ENCODE peak calls at places on chromosomes 7 and 10, in four cellular contexts. One of them, this sample, is unnamed.

GRCh38 chr7:157276731-157277562 is 59.9 kb upstream of the DNAJB6 start:
- DNase-seq in lower lobe of right lung: no peak
- DNase-seq in aorta: peak
- DNase-seq in suprapubic skin: peak
- DNase-seq in this sample: no peak

GRCh38 chr10:124741281-124741921 is 2.8 kb downstream of the FAM53B start:
- DNase-seq in aorta: peak
- DNase-seq in lower lobe of right lung: peak
- DNase-seq in suprapubic skin: peak
- DNase-seq in this sample: peak

GRCh38 chr10:127338391-127339108 is 142.2 kb upstream of the INSYN2A start:
- DNase-seq in suprapubic skin: no peak
- DNase-seq in lower lobe of right lung: no peak
- DNase-seq in aorta: no peak
- DNase-seq in this sample: no peak

GRCh38 chr7:98619450-98620321 is 2.6 kb downstream of the NPTX2 start:
- DNase-seq in lower lobe of right lung: no peak
- DNase-seq in aorta: no peak
- DNase-seq in suprapubic skin: no peak
- DNase-seq in this sample: peak

GRCh38 chr7:131636092-131636491 is 79.7 kb upstream of the PODXL start:
- DNase-seq in aorta: no peak
- DNase-seq in suprapubic skin: no peak
- DNase-seq in lower lobe of right lung: no peak
- DNase-seq in this sample: peak

GRCh38 chr10:59877191-59877671 is 29.1 kb downstream of the CCDC6 start:
- DNase-seq in aorta: no peak
- DNase-seq in suprapubic skin: no peak
- DNase-seq in lower lobe of right lung: no peak
- DNase-seq in this sample: no peak

GRCh38 chr7:1861799-1862458 is 191.9 kb downstream of the ELFN1 start:
- DNase-seq in suprapubic skin: no peak
- DNase-seq in aorta: no peak
- DNase-seq in lower lobe of right lung: no peak
- DNase-seq in this sample: no peak

GRCh38 chr10:16854623-16855022 is 37.4 kb upstream of the RSU1 start:
- DNase-seq in aorta: no peak
- DNase-seq in lower lobe of right lung: no peak
- DNase-seq in suprapubic skin: no peak
- DNase-seq in this sample: no peak

GRCh38 chr7:67552738-67553137 is 556.1 kb downstream of the TYW1 start:
- DNase-seq in aorta: no peak
- DNase-seq in suprapubic skin: no peak
- DNase-seq in lower lobe of right lung: no peak
- DNase-seq in this sample: no peak

GRCh38 chr10:110017940-110018339 is 10.2 kb downstream of the ADD3 start:
- DNase-seq in lower lobe of right lung: no peak
- DNase-seq in suprapubic skin: no peak
- DNase-seq in aorta: no peak
- DNase-seq in this sample: no peak

GRCh38 chr10:71724539-71724938 is 5.0 kb upstream of the C10orf105 start:
- DNase-seq in aorta: no peak
- DNase-seq in lower lobe of right lung: no peak
- DNase-seq in suprapubic skin: no peak
- DNase-seq in this sample: no peak

GRCh38 chr7:2926898-2927405 is 82.8 kb upstream of the GNA12 start:
- DNase-seq in lower lobe of right lung: peak
- DNase-seq in suprapubic skin: peak
- DNase-seq in aorta: peak
- DNase-seq in this sample: peak

GRCh38 chr10:114400091-114400490 is 4.2 kb downstream of the AFAP1L2 start:
- DNase-seq in aorta: no peak
- DNase-seq in suprapubic skin: no peak
- DNase-seq in lower lobe of right lung: no peak
- DNase-seq in this sample: no peak

GRCh38 chr7:81175291-81175942 is 256.6 kb upstream of the SEMA3C start:
- DNase-seq in suprapubic skin: no peak
- DNase-seq in lower lobe of right lung: no peak
- DNase-seq in aorta: no peak
- DNase-seq in this sample: no peak

DNA sequence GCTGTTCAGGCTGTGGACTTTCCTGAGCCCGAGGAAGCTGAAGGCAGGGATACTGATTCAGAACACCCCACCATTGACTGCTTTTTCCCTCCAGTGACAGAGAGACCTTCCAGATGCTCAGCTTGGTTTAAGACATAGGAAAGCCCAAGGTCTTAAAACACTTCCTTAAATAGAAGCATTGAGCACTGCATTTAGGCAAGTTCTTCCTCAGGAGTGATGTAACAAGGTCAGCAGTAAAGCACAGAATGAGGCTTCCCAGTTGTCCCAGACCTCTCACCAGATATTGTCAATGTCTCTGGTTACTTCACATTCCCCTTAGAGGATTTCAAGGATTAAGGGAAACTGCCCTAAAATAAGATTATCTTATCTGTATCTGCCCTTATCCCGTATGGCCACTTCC is 19.6 kb upstream of the CDCA7L start:
- DNase-seq in suprapubic skin: no peak
- DNase-seq in lower lobe of right lung: no peak
- DNase-seq in aorta: no peak
- DNase-seq in this sample: no peak
- H3K27ac ChIP-seq in suprapubic skin: no peak
- H3K27ac ChIP-seq in lower lobe of right lung: no peak
- H3K27ac ChIP-seq in aorta: no peak
- H3K27ac ChIP-seq in this sample: no peak

DNA sequence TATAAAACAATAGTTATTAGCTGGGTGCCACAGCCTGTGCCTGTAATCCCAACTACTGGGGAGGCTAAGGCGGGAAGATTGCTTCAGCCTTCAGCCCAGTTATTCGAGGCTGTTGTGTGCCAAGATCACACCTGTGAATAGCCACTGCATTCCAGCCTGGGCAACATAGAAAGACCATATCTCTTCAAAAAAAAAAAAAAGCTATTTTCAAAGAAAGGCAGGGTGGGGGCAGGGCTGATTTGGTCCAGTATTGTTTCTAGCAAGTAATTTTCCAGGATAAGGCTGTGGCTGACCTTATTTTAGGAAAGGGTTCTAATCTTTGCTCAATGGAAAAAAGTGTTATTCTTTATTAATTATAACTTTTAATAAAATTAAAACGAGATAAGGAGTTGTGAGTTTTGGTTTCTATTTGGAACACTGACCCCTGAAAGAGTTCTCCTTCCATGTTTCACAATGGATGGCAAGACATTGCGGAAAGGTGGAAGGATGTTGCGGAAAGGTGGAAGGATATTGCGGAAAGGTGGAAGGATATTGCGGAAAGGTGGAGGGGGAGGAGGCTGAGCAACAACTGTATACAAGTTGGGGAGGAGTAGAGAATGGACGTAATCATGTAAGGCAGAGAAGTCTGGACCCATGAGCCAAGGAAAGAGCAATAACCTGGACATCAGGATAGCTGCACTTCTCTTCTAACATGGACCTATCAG is 1.5 kb upstream of the C1GALT1 start:
- DNase-seq in lower lobe of right lung: no peak
- DNase-seq in aorta: no peak
- DNase-seq in suprapubic skin: no peak
- DNase-seq in this sample: no peak
- H3K4me3 ChIP-seq in lower lobe of right lung: peak
- H3K4me3 ChIP-seq in aorta: no peak
- H3K4me3 ChIP-seq in suprapubic skin: peak
- H3K4me3 ChIP-seq in this sample: peak

DNA sequence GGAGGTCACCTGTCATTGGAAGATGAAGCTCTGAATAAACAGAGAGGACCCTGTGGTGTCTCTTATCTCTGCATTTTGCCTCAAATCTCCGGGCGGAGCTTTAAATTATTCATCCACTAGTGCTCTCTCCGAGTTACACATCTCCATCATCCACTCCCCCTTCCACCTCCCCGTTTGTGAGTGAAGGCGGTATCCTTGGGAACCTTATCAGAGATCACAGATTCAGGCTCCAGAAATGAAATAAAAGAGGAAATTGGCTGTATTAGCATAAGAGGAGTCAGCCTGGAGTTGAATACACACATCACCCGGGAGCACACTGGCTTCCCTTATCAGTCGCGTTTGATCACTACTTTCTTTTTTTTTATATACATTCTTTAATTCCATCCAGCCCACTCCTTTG is 1184.8 kb downstream of the GATA3 start:
- DNase-seq in aorta: no peak
- DNase-seq in suprapubic skin: no peak
- DNase-seq in lower lobe of right lung: no peak
- DNase-seq in this sample: no peak
- H3K27ac ChIP-seq in aorta: no peak
- H3K27ac ChIP-seq in suprapubic skin: no peak
- H3K27ac ChIP-seq in lower lobe of right lung: no peak
- H3K27ac ChIP-seq in this sample: no peak

DNA sequence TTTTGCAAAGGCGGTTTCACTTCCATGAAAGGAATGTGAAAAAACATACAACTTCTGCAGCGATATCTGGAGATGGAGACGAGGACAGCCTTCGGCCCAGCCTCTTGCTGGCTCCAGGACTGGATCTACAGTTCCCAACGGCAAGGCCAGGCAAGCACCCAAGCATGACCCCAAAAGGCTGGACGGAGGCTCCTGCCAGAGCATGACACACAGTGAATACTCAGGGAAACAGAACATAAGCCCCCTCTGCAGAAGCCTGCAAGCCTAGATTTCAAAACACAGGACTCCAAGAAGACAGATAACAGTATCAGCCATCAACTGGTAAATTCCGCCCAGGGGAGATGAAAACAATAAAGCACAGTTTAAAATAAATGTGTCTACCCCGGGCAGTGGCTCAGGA is 3.3 kb upstream of the LRRC27 start:
- DNase-seq in aorta: no peak
- DNase-seq in suprapubic skin: peak
- DNase-seq in lower lobe of right lung: no peak
- DNase-seq in this sample: peak
- H3K4me3 ChIP-seq in aorta: no peak
- H3K4me3 ChIP-seq in suprapubic skin: no peak
- H3K4me3 ChIP-seq in lower lobe of right lung: no peak
- H3K4me3 ChIP-seq in this sample: no peak

DNA sequence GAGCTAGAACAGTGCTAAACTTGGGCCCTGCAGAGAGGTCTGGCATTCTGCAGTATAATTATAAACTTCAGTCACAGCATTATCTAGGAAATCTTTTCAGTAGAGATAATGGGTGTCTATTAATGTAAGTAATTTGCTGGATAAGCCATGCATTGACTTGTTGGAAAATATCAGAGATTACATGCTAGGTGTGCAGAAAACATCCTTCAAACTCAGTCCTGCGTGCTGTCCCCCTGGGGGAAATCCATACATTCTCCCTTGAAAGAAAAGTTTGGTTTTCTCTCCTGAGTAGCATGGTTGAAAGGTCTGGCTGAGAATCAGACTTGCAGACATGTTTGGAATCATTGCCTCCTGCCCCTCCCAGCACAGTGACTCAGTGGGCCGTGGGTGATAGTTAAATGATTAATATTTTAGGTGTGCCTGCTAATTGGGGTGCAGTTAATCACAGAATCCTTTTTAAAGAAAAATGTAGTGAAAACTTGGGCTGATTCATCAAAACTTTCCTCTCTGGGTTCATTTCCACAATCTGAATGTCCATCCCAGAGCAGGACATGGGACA is 13.9 kb upstream of the PRXL2A start:
- DNase-seq in aorta: no peak
- DNase-seq in lower lobe of right lung: no peak
- DNase-seq in suprapubic skin: no peak
- DNase-seq in this sample: no peak
- H3K27ac ChIP-seq in aorta: no peak
- H3K27ac ChIP-seq in lower lobe of right lung: no peak
- H3K27ac ChIP-seq in suprapubic skin: no peak
- H3K27ac ChIP-seq in this sample: no peak

DNA sequence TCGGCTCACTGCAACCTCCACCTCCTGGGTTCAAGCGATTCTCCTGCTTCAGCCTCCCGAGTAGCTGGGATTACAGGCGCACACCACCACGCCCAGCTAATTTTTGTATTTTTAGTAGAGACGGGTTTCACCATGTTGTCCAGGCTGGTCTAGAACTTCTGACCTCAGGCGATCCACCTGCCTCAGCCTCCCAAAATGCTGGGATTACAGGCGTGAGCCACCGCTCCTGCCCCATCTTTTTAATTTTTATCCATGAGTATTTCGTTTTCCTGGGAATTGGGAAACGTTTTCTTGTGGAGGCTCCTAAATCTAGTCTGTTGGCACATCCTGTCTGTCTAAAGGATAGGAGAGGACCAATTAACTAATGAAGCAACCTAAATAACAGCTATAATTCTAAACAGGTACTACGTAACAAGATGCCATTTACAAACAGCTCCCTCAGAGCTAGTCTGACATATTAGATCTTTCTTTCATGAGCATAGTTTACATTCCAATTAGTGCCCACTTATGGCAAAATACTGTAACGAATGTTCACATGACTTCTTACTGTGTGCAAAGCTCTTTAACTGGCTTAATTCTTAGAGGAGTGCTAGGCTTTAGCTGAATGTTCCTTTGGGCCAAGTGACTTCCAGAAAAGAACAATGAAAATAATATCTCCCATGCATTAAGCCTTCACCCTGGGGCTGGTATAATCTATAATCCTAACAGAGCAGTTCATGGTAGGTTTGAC is 150.9 kb upstream of the YAE1 start:
- DNase-seq in aorta: no peak
- DNase-seq in suprapubic skin: no peak
- DNase-seq in lower lobe of right lung: no peak
- DNase-seq in this sample: no peak
- H3K4me3 ChIP-seq in aorta: no peak
- H3K4me3 ChIP-seq in suprapubic skin: peak
- H3K4me3 ChIP-seq in lower lobe of right lung: peak
- H3K4me3 ChIP-seq in this sample: peak

GRCh38 chr7:99805641-99806040 is 21.7 kb upstream of the CYP3A4 start:
- DNase-seq in suprapubic skin: no peak
- DNase-seq in lower lobe of right lung: no peak
- DNase-seq in aorta: no peak
- DNase-seq in this sample: no peak

GRCh38 chr7:99806839-99807478 is 20.9 kb upstream of the CYP3A43 start:
- DNase-seq in lower lobe of right lung: no peak
- DNase-seq in aorta: no peak
- DNase-seq in suprapubic skin: no peak
- DNase-seq in this sample: no peak

DNA sequence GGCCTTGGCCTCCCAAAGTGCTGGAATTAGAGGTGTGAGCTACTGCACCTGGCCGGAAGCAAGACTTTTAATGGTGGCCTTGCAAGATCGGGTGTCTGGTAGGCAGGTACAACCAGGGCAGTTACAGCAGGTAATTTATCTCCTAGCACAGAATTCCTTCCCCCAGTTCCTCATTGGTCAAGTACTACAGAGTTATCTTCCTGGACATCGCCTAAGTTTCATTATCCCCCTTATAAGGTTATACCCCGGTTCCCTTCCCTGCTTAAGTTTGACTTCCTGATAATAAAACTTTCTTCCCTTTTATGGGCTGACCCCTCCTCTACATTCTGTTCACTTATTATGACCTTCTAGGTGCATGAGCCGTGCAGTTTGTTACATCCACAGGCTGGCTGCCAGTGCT is 19.0 kb upstream of the CYP3A43 start:
- DNase-seq in aorta: no peak
- DNase-seq in lower lobe of right lung: no peak
- DNase-seq in suprapubic skin: no peak
- DNase-seq in this sample: no peak
- H3K27ac ChIP-seq in aorta: no peak
- H3K27ac ChIP-seq in lower lobe of right lung: no peak
- H3K27ac ChIP-seq in suprapubic skin: no peak
- H3K27ac ChIP-seq in this sample: no peak